ENCODE peak calls at places on chromosomes 7 and 10, in seven cellular contexts. One of them, this sample, is unnamed.

GRCh38 chr10:124680675-124681074 is 63.5 kb downstream of the FAM53B start:
- DNase-seq in right lobe of liver: no peak
- DNase-seq in IMR-90: peak; percentile 32
- DNase-seq in transverse colon: peak; percentile 45
- DNase-seq in left ventricle myocardium inferior: peak; percentile 33
- DNase-seq in A549: no peak
- DNase-seq in B cell: no peak
- DNase-seq in this sample: no peak

GRCh38 chr7:150428671-150429451 is 21.6 kb upstream of the GIMAP8 start:
- DNase-seq in IMR-90: peak; percentile 92
- DNase-seq in right lobe of liver: peak; percentile 45
- DNase-seq in A549: peak; percentile 69
- DNase-seq in transverse colon: peak; percentile 72
- DNase-seq in B cell: peak; percentile 5
- DNase-seq in left ventricle myocardium inferior: no peak
- DNase-seq in this sample: no peak

GRCh38 chr10:47340613-47341170 is 7.5 kb upstream of the RBP3 start:
- DNase-seq in B cell: peak; percentile 66
- DNase-seq in right lobe of liver: peak; percentile 69
- DNase-seq in A549: peak; percentile 87
- DNase-seq in IMR-90: peak; percentile 60
- DNase-seq in transverse colon: peak; percentile 82
- DNase-seq in left ventricle myocardium inferior: peak; percentile 52
- DNase-seq in this sample: peak; percentile 84

GRCh38 chr7:41336455-41336952 is 366.4 kb downstream of the INHBA start:
- DNase-seq in transverse colon: no peak
- DNase-seq in right lobe of liver: no peak
- DNase-seq in left ventricle myocardium inferior: no peak
- DNase-seq in IMR-90: no peak
- DNase-seq in B cell: no peak
- DNase-seq in A549: no peak
- DNase-seq in this sample: no peak

GRCh38 chr10:86288695-86289576 is 77.7 kb downstream of the GRID1 start:
- DNase-seq in left ventricle myocardium inferior: no peak
- DNase-seq in transverse colon: no peak
- DNase-seq in IMR-90: no peak
- DNase-seq in B cell: no peak
- DNase-seq in right lobe of liver: peak; percentile 23
- DNase-seq in A549: no peak
- DNase-seq in this sample: no peak

GRCh38 chr10:105149371-105149871 is 508.3 kb downstream of the SORCS3 start:
- DNase-seq in left ventricle myocardium inferior: no peak
- DNase-seq in B cell: no peak
- DNase-seq in transverse colon: no peak
- DNase-seq in A549: no peak
- DNase-seq in IMR-90: no peak
- DNase-seq in right lobe of liver: no peak
- DNase-seq in this sample: no peak

GRCh38 chr10:131088619-131089018 is 222.9 kb downstream of the TCERG1L start:
- DNase-seq in transverse colon: no peak
- DNase-seq in IMR-90: no peak
- DNase-seq in right lobe of liver: no peak
- DNase-seq in A549: no peak
- DNase-seq in left ventricle myocardium inferior: no peak
- DNase-seq in B cell: no peak
- DNase-seq in this sample: no peak

GRCh38 chr10:33211123-33211878 is 123.2 kb downstream of the NRP1 start:
- DNase-seq in transverse colon: no peak
- DNase-seq in A549: no peak
- DNase-seq in IMR-90: peak; percentile 92
- DNase-seq in B cell: no peak
- DNase-seq in right lobe of liver: no peak
- DNase-seq in left ventricle myocardium inferior: peak; percentile 59
- DNase-seq in this sample: no peak

GRCh38 chr7:85714182-85714581 is 527.3 kb upstream of the SEMA3D start:
- DNase-seq in A549: no peak
- DNase-seq in B cell: no peak
- DNase-seq in transverse colon: no peak
- DNase-seq in right lobe of liver: no peak
- DNase-seq in IMR-90: no peak
- DNase-seq in left ventricle myocardium inferior: no peak
- DNase-seq in this sample: no peak

GRCh38 chr10:112755446-112756117 is 194.5 kb upstream of the TCF7L2 start:
- DNase-seq in B cell: no peak
- DNase-seq in IMR-90: no peak
- DNase-seq in right lobe of liver: no peak
- DNase-seq in transverse colon: no peak
- DNase-seq in A549: no peak
- DNase-seq in left ventricle myocardium inferior: no peak
- DNase-seq in this sample: no peak

GRCh38 chr10:17344206-17344605 is 110.2 kb downstream of the ST8SIA6 start:
- DNase-seq in transverse colon: no peak
- DNase-seq in B cell: no peak
- DNase-seq in right lobe of liver: no peak
- DNase-seq in A549: no peak
- DNase-seq in left ventricle myocardium inferior: no peak
- DNase-seq in IMR-90: no peak
- DNase-seq in this sample: no peak

GRCh38 chr7:86914468-86915054 is 144.9 kb downstream of the ELAPOR2 start:
- DNase-seq in right lobe of liver: no peak
- DNase-seq in A549: no peak
- DNase-seq in IMR-90: peak; percentile 7
- DNase-seq in B cell: no peak
- DNase-seq in transverse colon: no peak
- DNase-seq in left ventricle myocardium inferior: no peak
- DNase-seq in this sample: no peak

GRCh38 chr7:112485766-112486165 is 5.0 kb downstream of the LSMEM1 start:
- DNase-seq in left ventricle myocardium inferior: no peak
- DNase-seq in A549: no peak
- DNase-seq in B cell: no peak
- DNase-seq in transverse colon: no peak
- DNase-seq in IMR-90: no peak
- DNase-seq in right lobe of liver: no peak
- DNase-seq in this sample: no peak

GRCh38 chr7:143408686-143409551 is at the start of gene EPHA1:
- DNase-seq in left ventricle myocardium inferior: no peak
- DNase-seq in transverse colon: peak; percentile 75
- DNase-seq in A549: peak; percentile 65
- DNase-seq in B cell: peak; percentile 87
- DNase-seq in right lobe of liver: peak; percentile 74
- DNase-seq in IMR-90: no peak
- DNase-seq in this sample: peak; percentile 68

GRCh38 chr7:29977926-29978652 is 11.5 kb downstream of the SCRN1 start:
- DNase-seq in B cell: no peak
- DNase-seq in left ventricle myocardium inferior: no peak
- DNase-seq in A549: peak; percentile 15
- DNase-seq in IMR-90: no peak
- DNase-seq in right lobe of liver: no peak
- DNase-seq in transverse colon: no peak
- DNase-seq in this sample: no peak

GRCh38 chr10:103763374-103764202 is 91.8 kb downstream of the SH3PXD2A start:
- DNase-seq in IMR-90: peak; percentile 46
- DNase-seq in transverse colon: no peak
- DNase-seq in A549: no peak
- DNase-seq in left ventricle myocardium inferior: no peak
- DNase-seq in B cell: no peak
- DNase-seq in right lobe of liver: no peak
- DNase-seq in this sample: no peak

GRCh38 chr10:75097666-75098285 is 13.7 kb upstream of the SAMD8 start:
- DNase-seq in transverse colon: no peak
- DNase-seq in A549: no peak
- DNase-seq in left ventricle myocardium inferior: no peak
- DNase-seq in right lobe of liver: no peak
- DNase-seq in B cell: no peak
- DNase-seq in IMR-90: peak; percentile 26
- DNase-seq in this sample: no peak

GRCh38 chr10:77946084-77946483 is 19.5 kb upstream of the DLG5 start:
- DNase-seq in right lobe of liver: no peak
- DNase-seq in transverse colon: no peak
- DNase-seq in B cell: no peak
- DNase-seq in IMR-90: no peak
- DNase-seq in A549: no peak
- DNase-seq in left ventricle myocardium inferior: no peak
- DNase-seq in this sample: no peak

GRCh38 chr10:132196178-132197113 is 9.7 kb downstream of the DPYSL4 start:
- DNase-seq in IMR-90: no peak
- DNase-seq in right lobe of liver: no peak
- DNase-seq in B cell: no peak
- DNase-seq in A549: no peak
- DNase-seq in left ventricle myocardium inferior: no peak
- DNase-seq in transverse colon: no peak
- DNase-seq in this sample: no peak

GRCh38 chr10:130498042-130498441 is 361.9 kb downstream of the GLRX3 start:
- DNase-seq in transverse colon: no peak
- DNase-seq in left ventricle myocardium inferior: no peak
- DNase-seq in IMR-90: no peak
- DNase-seq in right lobe of liver: peak; percentile 34
- DNase-seq in A549: no peak
- DNase-seq in B cell: no peak
- DNase-seq in this sample: no peak

GRCh38 chr10:124827474-124827873 is 25.9 kb downstream of the ABRAXAS2 start:
- DNase-seq in right lobe of liver: no peak
- DNase-seq in IMR-90: peak; percentile 14
- DNase-seq in A549: peak; percentile 66
- DNase-seq in transverse colon: no peak
- DNase-seq in left ventricle myocardium inferior: no peak
- DNase-seq in B cell: no peak
- DNase-seq in this sample: peak; percentile 29

GRCh38 chr10:6279540-6280267 is 77.0 kb downstream of the PFKFB3 start:
- DNase-seq in left ventricle myocardium inferior: no peak
- DNase-seq in IMR-90: peak; percentile 66
- DNase-seq in transverse colon: no peak
- DNase-seq in right lobe of liver: peak; percentile 89
- DNase-seq in B cell: no peak
- DNase-seq in A549: peak; percentile 84
- DNase-seq in this sample: no peak

GRCh38 chr7:999921-1000593 is 17.1 kb downstream of the CYP2W1 start:
- DNase-seq in left ventricle myocardium inferior: no peak
- DNase-seq in right lobe of liver: no peak
- DNase-seq in transverse colon: no peak
- DNase-seq in B cell: no peak
- DNase-seq in A549: no peak
- DNase-seq in IMR-90: no peak
- DNase-seq in this sample: no peak

GRCh38 chr7:45924283-45924682 is 3.2 kb upstream of the IGFBP3 start:
- DNase-seq in IMR-90: peak; percentile 76
- DNase-seq in transverse colon: no peak
- DNase-seq in right lobe of liver: no peak
- DNase-seq in A549: peak; percentile 67
- DNase-seq in B cell: no peak
- DNase-seq in left ventricle myocardium inferior: no peak
- DNase-seq in this sample: no peak
- TF ChIP-seq CTCF in IMR-90: no peak
- TF ChIP-seq CTCF in transverse colon: no peak
- TF ChIP-seq CTCF in right lobe of liver: no peak
- TF ChIP-seq CTCF in A549: no peak
- TF ChIP-seq CTCF in B cell: no peak
- TF ChIP-seq CTCF in left ventricle myocardium inferior: no peak
- TF ChIP-seq CTCF in this sample: no peak

GRCh38 chr10:31464552-31464951 is 145.5 kb downstream of the ZEB1 start:
- DNase-seq in right lobe of liver: no peak
- DNase-seq in left ventricle myocardium inferior: no peak
- DNase-seq in transverse colon: no peak
- DNase-seq in A549: no peak
- DNase-seq in B cell: no peak
- DNase-seq in IMR-90: no peak
- DNase-seq in this sample: no peak

GRCh38 chr10:31468536-31468859 is 149.5 kb downstream of the ZEB1 start:
- DNase-seq in IMR-90: no peak
- DNase-seq in right lobe of liver: no peak
- DNase-seq in A549: no peak
- DNase-seq in B cell: no peak
- DNase-seq in transverse colon: no peak
- DNase-seq in left ventricle myocardium inferior: no peak
- DNase-seq in this sample: no peak

GRCh38 chr10:31466313-31466712 is 147.3 kb downstream of the ZEB1 start:
- DNase-seq in right lobe of liver: no peak
- DNase-seq in left ventricle myocardium inferior: no peak
- DNase-seq in transverse colon: no peak
- DNase-seq in B cell: no peak
- DNase-seq in IMR-90: no peak
- DNase-seq in A549: no peak
- DNase-seq in this sample: no peak

GRCh38 chr10:31467791-31468535 is 148.9 kb downstream of the ZEB1 start:
- DNase-seq in B cell: no peak
- DNase-seq in left ventricle myocardium inferior: no peak
- DNase-seq in A549: no peak
- DNase-seq in transverse colon: peak; percentile 13
- DNase-seq in IMR-90: no peak
- DNase-seq in right lobe of liver: peak; percentile 51
- DNase-seq in this sample: no peak
- TF ChIP-seq CTCF in B cell: peak; percentile 26
- TF ChIP-seq CTCF in left ventricle myocardium inferior: peak; percentile 67
- TF ChIP-seq CTCF in A549: no peak
- TF ChIP-seq CTCF in transverse colon: peak; percentile 52
- TF ChIP-seq CTCF in IMR-90: peak; percentile 31
- TF ChIP-seq CTCF in right lobe of liver: peak; percentile 65
- TF ChIP-seq CTCF in this sample: no peak

GRCh38 chr7:50665403-50666123 is 100.4 kb upstream of the DDC start:
- DNase-seq in left ventricle myocardium inferior: no peak
- DNase-seq in transverse colon: no peak
- DNase-seq in A549: no peak
- DNase-seq in B cell: no peak
- DNase-seq in right lobe of liver: no peak
- DNase-seq in IMR-90: peak; percentile 10
- DNase-seq in this sample: no peak
- TF ChIP-seq CTCF in left ventricle myocardium inferior: no peak
- TF ChIP-seq CTCF in transverse colon: no peak
- TF ChIP-seq CTCF in A549: no peak
- TF ChIP-seq CTCF in B cell: no peak
- TF ChIP-seq CTCF in right lobe of liver: no peak
- TF ChIP-seq CTCF in IMR-90: no peak
- TF ChIP-seq CTCF in this sample: no peak

GRCh38 chr7:23655433-23655832 is 24.6 kb upstream of the FAM221A start:
- DNase-seq in B cell: no peak
- DNase-seq in A549: no peak
- DNase-seq in right lobe of liver: no peak
- DNase-seq in transverse colon: no peak
- DNase-seq in IMR-90: no peak
- DNase-seq in left ventricle myocardium inferior: no peak
- DNase-seq in this sample: no peak

GRCh38 chr7:23653942-23654341 is 26.1 kb upstream of the FAM221A start:
- DNase-seq in A549: no peak
- DNase-seq in IMR-90: no peak
- DNase-seq in transverse colon: no peak
- DNase-seq in B cell: no peak
- DNase-seq in right lobe of liver: no peak
- DNase-seq in left ventricle myocardium inferior: no peak
- DNase-seq in this sample: no peak

GRCh38 chr7:23658831-23659427 is 21.1 kb upstream of the FAM221A start:
- DNase-seq in left ventricle myocardium inferior: no peak
- DNase-seq in IMR-90: no peak
- DNase-seq in transverse colon: no peak
- DNase-seq in B cell: no peak
- DNase-seq in right lobe of liver: no peak
- DNase-seq in A549: no peak
- DNase-seq in this sample: no peak

DNA sequence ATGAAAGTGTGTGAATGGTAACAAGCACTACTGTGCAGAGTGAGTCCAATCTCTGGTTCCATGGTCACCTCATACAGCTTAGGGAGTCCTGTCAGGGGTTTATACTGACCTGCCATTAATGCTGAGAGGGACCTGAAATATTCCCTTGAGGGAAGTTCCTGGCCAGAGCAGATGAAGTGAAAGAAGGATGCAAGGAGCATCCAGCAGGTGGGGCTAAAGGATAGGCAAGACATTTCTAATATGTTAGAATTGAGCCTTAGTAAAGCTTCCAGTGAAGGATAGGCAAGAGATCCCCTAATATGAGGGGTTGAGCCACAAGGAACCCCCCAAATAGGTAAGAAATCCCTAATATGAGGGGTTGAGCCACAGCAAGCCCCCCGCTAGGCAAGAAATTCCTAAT is 25.5 kb upstream of the FAM221A start:
- DNase-seq in left ventricle myocardium inferior: no peak
- DNase-seq in IMR-90: peak; percentile 31
- DNase-seq in A549: peak; percentile 13
- DNase-seq in B cell: no peak
- DNase-seq in right lobe of liver: no peak
- DNase-seq in transverse colon: peak; percentile 28
- DNase-seq in this sample: no peak
- TF ChIP-seq CTCF in left ventricle myocardium inferior: peak; percentile 47
- TF ChIP-seq CTCF in IMR-90: peak; percentile 41
- TF ChIP-seq CTCF in A549: peak; percentile 22
- TF ChIP-seq CTCF in B cell: no peak
- TF ChIP-seq CTCF in right lobe of liver: peak; percentile 40
- TF ChIP-seq CTCF in transverse colon: peak; percentile 23
- TF ChIP-seq CTCF in this sample: no peak